ENCODE peak calls at places on chromosomes 4 and X, in six cellular contexts. One of them, this sample, is unnamed.
A peak's percentile ranks its signal among the peaks of the same experiment; 100 is the strongest.

GRCh38 chrX:34956915-34957314 is 14.3 kb downstream of the FAM47B start:
- DNase-seq in GM23338: no peak
- DNase-seq in HepG2: no peak
- DNase-seq in K562: no peak
- DNase-seq in SK-N-SH: no peak
- DNase-seq in HCT116: no peak
- DNase-seq in this sample: no peak

GRCh38 chr4:56799824-56800756 is 21.4 kb downstream of the SPINK2 start:
- DNase-seq in K562: peak; percentile 58
- DNase-seq in HCT116: peak; percentile 79
- DNase-seq in SK-N-SH: peak; percentile 82
- DNase-seq in GM23338: peak; percentile 91
- DNase-seq in HepG2: peak; percentile 61
- DNase-seq in this sample: peak; percentile 67

GRCh38 chrX:31225819-31226218 is 154.0 kb upstream of the FTHL17 start:
- DNase-seq in K562: no peak
- DNase-seq in SK-N-SH: no peak
- DNase-seq in GM23338: no peak
- DNase-seq in HCT116: no peak
- DNase-seq in HepG2: no peak
- DNase-seq in this sample: no peak

GRCh38 chr4:143381171-143382118 is 44.8 kb downstream of the GAB1 start:
- DNase-seq in SK-N-SH: peak; percentile 24
- DNase-seq in GM23338: peak; percentile 31
- DNase-seq in HCT116: no peak
- DNase-seq in K562: no peak
- DNase-seq in HepG2: no peak
- DNase-seq in this sample: no peak

GRCh38 chr4:141455651-141456050 is 180.7 kb upstream of the IL15 start:
- DNase-seq in SK-N-SH: no peak
- DNase-seq in K562: no peak
- DNase-seq in GM23338: no peak
- DNase-seq in HepG2: no peak
- DNase-seq in HCT116: no peak
- DNase-seq in this sample: no peak

GRCh38 chr4:47913858-47914218 is 545 bp downstream of the NFXL1 start:
- DNase-seq in HepG2: peak; percentile 13
- DNase-seq in GM23338: peak; percentile 71
- DNase-seq in SK-N-SH: no peak
- DNase-seq in HCT116: no peak
- DNase-seq in K562: no peak
- DNase-seq in this sample: no peak

GRCh38 chr4:147833741-147834140 is 101.9 kb downstream of the ARHGAP10 start:
- DNase-seq in GM23338: no peak
- DNase-seq in SK-N-SH: no peak
- DNase-seq in HepG2: no peak
- DNase-seq in K562: no peak
- DNase-seq in HCT116: no peak
- DNase-seq in this sample: no peak

GRCh38 chr4:113810906-113811305 is 49.4 kb upstream of the CAMK2D start:
- DNase-seq in GM23338: no peak
- DNase-seq in K562: no peak
- DNase-seq in SK-N-SH: no peak
- DNase-seq in HCT116: no peak
- DNase-seq in HepG2: no peak
- DNase-seq in this sample: no peak

GRCh38 chr4:10032625-10033024 is 11.3 kb upstream of the SLC2A9 start:
- DNase-seq in K562: no peak
- DNase-seq in SK-N-SH: no peak
- DNase-seq in HCT116: peak; percentile 13
- DNase-seq in GM23338: no peak
- DNase-seq in HepG2: peak; percentile 73
- DNase-seq in this sample: no peak

GRCh38 chrX:10519761-10520160 is 100.6 kb downstream of the MID1 start:
- DNase-seq in HepG2: no peak
- DNase-seq in K562: no peak
- DNase-seq in SK-N-SH: no peak
- DNase-seq in HCT116: no peak
- DNase-seq in GM23338: no peak
- DNase-seq in this sample: no peak

GRCh38 chrX:68420559-68420958 is 12.7 kb downstream of the OPHN1 start:
- DNase-seq in SK-N-SH: no peak
- DNase-seq in HCT116: no peak
- DNase-seq in HepG2: no peak
- DNase-seq in K562: no peak
- DNase-seq in GM23338: no peak
- DNase-seq in this sample: no peak

GRCh38 chr4:141011799-141012377 is 121.4 kb downstream of the RNF150 start:
- DNase-seq in SK-N-SH: no peak
- DNase-seq in HepG2: no peak
- DNase-seq in HCT116: no peak
- DNase-seq in GM23338: no peak
- DNase-seq in K562: no peak
- DNase-seq in this sample: no peak

GRCh38 chr4:83830138-83830537 is 294.2 kb downstream of the GPAT3 start:
- DNase-seq in GM23338: no peak
- DNase-seq in SK-N-SH: no peak
- DNase-seq in K562: no peak
- DNase-seq in HepG2: no peak
- DNase-seq in HCT116: no peak
- DNase-seq in this sample: no peak

GRCh38 chr4:95361696-95361965 is 187.1 kb downstream of the UNC5C start:
- DNase-seq in HepG2: no peak
- DNase-seq in HCT116: no peak
- DNase-seq in SK-N-SH: no peak
- DNase-seq in GM23338: no peak
- DNase-seq in K562: no peak
- DNase-seq in this sample: no peak

GRCh38 chrX:119292445-119292844 is 56.4 kb downstream of the PGRMC1 start:
- DNase-seq in HCT116: no peak
- DNase-seq in GM23338: peak; percentile 24
- DNase-seq in SK-N-SH: no peak
- DNase-seq in HepG2: no peak
- DNase-seq in K562: no peak
- DNase-seq in this sample: no peak

GRCh38 chr4:148211533-148211932 is 230.7 kb downstream of the NR3C2 start:
- DNase-seq in HepG2: no peak
- DNase-seq in HCT116: no peak
- DNase-seq in SK-N-SH: no peak
- DNase-seq in K562: no peak
- DNase-seq in GM23338: no peak
- DNase-seq in this sample: no peak

GRCh38 chrX:149829751-149830191 is 48.0 kb downstream of the MAGEA9 start:
- DNase-seq in HepG2: no peak
- DNase-seq in K562: no peak
- DNase-seq in HCT116: no peak
- DNase-seq in SK-N-SH: no peak
- DNase-seq in GM23338: peak; percentile 61
- DNase-seq in this sample: no peak

GRCh38 chr4:24160358-24160757 is 270.5 kb upstream of the PPARGC1A start:
- DNase-seq in HCT116: no peak
- DNase-seq in SK-N-SH: no peak
- DNase-seq in HepG2: no peak
- DNase-seq in GM23338: no peak
- DNase-seq in K562: no peak
- DNase-seq in this sample: no peak

GRCh38 chrX:29634516-29634915 is 580.8 kb upstream of the MAGEB2 start:
- DNase-seq in GM23338: no peak
- DNase-seq in HCT116: no peak
- DNase-seq in K562: no peak
- DNase-seq in HepG2: no peak
- DNase-seq in SK-N-SH: no peak
- DNase-seq in this sample: no peak

GRCh38 chr4:172962564-172963353 is 205.9 kb upstream of the GALNT7 start:
- DNase-seq in K562: no peak
- DNase-seq in SK-N-SH: no peak
- DNase-seq in HepG2: no peak
- DNase-seq in HCT116: no peak
- DNase-seq in GM23338: no peak
- DNase-seq in this sample: peak; percentile 15

GRCh38 chrX:154799554-154800348 is 5.5 kb downstream of the MPP1 start:
- DNase-seq in K562: no peak
- DNase-seq in GM23338: no peak
- DNase-seq in HepG2: peak; percentile 90
- DNase-seq in SK-N-SH: no peak
- DNase-seq in HCT116: no peak
- DNase-seq in this sample: no peak

GRCh38 chr4:2833671-2834000 is 10.0 kb upstream of the ADD1 start:
- DNase-seq in K562: no peak
- DNase-seq in GM23338: no peak
- DNase-seq in HCT116: no peak
- DNase-seq in HepG2: no peak
- DNase-seq in SK-N-SH: no peak
- DNase-seq in this sample: no peak

GRCh38 chrX:134542485-134542884 is 82.5 kb downstream of the HPRT1 start:
- DNase-seq in SK-N-SH: no peak
- DNase-seq in GM23338: peak; percentile 46
- DNase-seq in K562: no peak
- DNase-seq in HepG2: no peak
- DNase-seq in HCT116: no peak
- DNase-seq in this sample: no peak

GRCh38 chrX:115579327-115579726 is 18.4 kb downstream of the PLS3 start:
- DNase-seq in K562: no peak
- DNase-seq in GM23338: no peak
- DNase-seq in SK-N-SH: no peak
- DNase-seq in HCT116: no peak
- DNase-seq in HepG2: no peak
- DNase-seq in this sample: no peak

GRCh38 chrX:39821011-39821708 is 276.6 kb downstream of the BCOR start:
- DNase-seq in GM23338: peak; percentile 53
- DNase-seq in SK-N-SH: peak; percentile 86
- DNase-seq in HCT116: no peak
- DNase-seq in HepG2: no peak
- DNase-seq in K562: no peak
- DNase-seq in this sample: no peak

GRCh38 chr4:180542445-180543100 is 1700.6 kb upstream of the TENM3 start:
- DNase-seq in HCT116: peak; percentile 3
- DNase-seq in K562: no peak
- DNase-seq in GM23338: no peak
- DNase-seq in HepG2: no peak
- DNase-seq in SK-N-SH: no peak
- DNase-seq in this sample: no peak

GRCh38 chrX:124300412-124300811 is 32.0 kb upstream of the TEX13D start:
- DNase-seq in HepG2: no peak
- DNase-seq in GM23338: no peak
- DNase-seq in HCT116: no peak
- DNase-seq in K562: no peak
- DNase-seq in SK-N-SH: no peak
- DNase-seq in this sample: no peak

GRCh38 chrX:283115-283845 is 2.1 kb downstream of the PLCXD1 start:
- DNase-seq in K562: peak; percentile 77
- DNase-seq in HCT116: peak; percentile 60
- DNase-seq in HepG2: no peak
- DNase-seq in GM23338: peak; percentile 98
- DNase-seq in SK-N-SH: peak; percentile 95
- DNase-seq in this sample: no peak

GRCh38 chr4:177728361-177729152 is 286.3 kb upstream of the AGA start:
- DNase-seq in GM23338: peak; percentile 2
- DNase-seq in SK-N-SH: no peak
- DNase-seq in K562: no peak
- DNase-seq in HepG2: peak; percentile 2
- DNase-seq in HCT116: peak; percentile 89
- DNase-seq in this sample: no peak

GRCh38 chr4:68906238-68907137 is 45.1 kb downstream of the UGT2A3 start:
- DNase-seq in SK-N-SH: no peak
- DNase-seq in GM23338: peak; percentile 84
- DNase-seq in K562: no peak
- DNase-seq in HCT116: no peak
- DNase-seq in HepG2: no peak
- DNase-seq in this sample: no peak

DNA sequence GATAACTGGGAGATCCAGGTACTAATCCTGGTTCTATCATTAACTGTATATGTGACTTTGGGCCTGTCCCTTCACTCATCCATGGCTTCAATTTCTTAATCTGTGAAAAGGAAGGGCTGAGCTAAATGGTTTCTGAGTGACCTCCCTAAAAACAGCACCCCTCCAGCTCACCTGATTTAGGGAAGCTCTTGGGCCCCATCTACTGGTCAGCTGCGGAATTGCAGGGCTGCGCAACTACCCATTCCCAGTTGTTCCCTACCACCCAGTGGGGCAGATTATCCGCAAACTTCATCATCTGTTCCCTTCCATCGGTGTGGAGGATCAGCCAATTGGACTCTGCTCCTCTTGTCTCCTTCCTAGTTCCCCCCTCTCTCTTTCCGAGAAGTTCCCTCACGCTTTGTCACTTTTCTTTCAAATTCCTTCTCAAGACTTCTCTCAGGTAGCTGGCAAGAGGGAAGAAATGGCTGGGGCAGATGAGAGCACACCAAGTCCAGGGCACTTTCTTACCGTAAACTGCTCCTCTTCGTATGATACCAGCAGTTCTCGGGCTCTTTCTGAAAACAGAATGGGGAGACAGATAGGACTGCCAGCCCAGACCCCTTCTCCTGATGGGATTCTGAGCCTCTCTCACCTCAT is 5.8 kb downstream of the LAS1L start:
- DNase-seq in SK-N-SH: peak; percentile 74
- DNase-seq in HepG2: no peak
- DNase-seq in GM23338: peak; percentile 64
- DNase-seq in HCT116: no peak
- DNase-seq in K562: peak; percentile 71
- DNase-seq in this sample: peak; percentile 56
- TF ChIP-seq REST in SK-N-SH: no peak
- TF ChIP-seq REST in HepG2: no peak
- TF ChIP-seq REST in GM23338: no peak
- TF ChIP-seq REST in HCT116: no peak
- TF ChIP-seq REST in K562: no peak
- TF ChIP-seq REST in this sample: no peak

GRCh38 chrX:41200785-41201184 is 115.5 kb downstream of the USP9X start:
- DNase-seq in HCT116: no peak
- DNase-seq in GM23338: no peak
- DNase-seq in HepG2: no peak
- DNase-seq in SK-N-SH: no peak
- DNase-seq in K562: no peak
- DNase-seq in this sample: no peak
- H3K36me3 ChIP-seq in HCT116: peaks cover 3% of the 10 kb centered on the region
- H3K36me3 ChIP-seq in GM23338: peaks cover 68% of the 10 kb centered on the region
- H3K36me3 ChIP-seq in HepG2: no peaks in the 10 kb centered on the region
- H3K36me3 ChIP-seq in SK-N-SH: peaks cover 88% of the 10 kb centered on the region
- H3K36me3 ChIP-seq in K562: peaks cover 66% of the 10 kb centered on the region
- H3K36me3 ChIP-seq in this sample: peaks cover 5% of the 10 kb centered on the region

GRCh38 chr4:186725422-186726149 is 1.9 kb upstream of the FAT1 start:
- DNase-seq in K562: peak; percentile 59
- DNase-seq in HCT116: peak; percentile 64
- DNase-seq in SK-N-SH: peak; percentile 76
- DNase-seq in GM23338: peak; percentile 80
- DNase-seq in HepG2: peak; percentile 68
- DNase-seq in this sample: peak; percentile 39
- TF ChIP-seq POLR2AphosphoS5 in K562: no peak
- TF ChIP-seq POLR2AphosphoS5 in HCT116: peak; percentile 58
- TF ChIP-seq POLR2AphosphoS5 in SK-N-SH: no peak
- TF ChIP-seq POLR2AphosphoS5 in GM23338: no peak
- TF ChIP-seq POLR2AphosphoS5 in HepG2: no peak
- TF ChIP-seq POLR2AphosphoS5 in this sample: peak; percentile 29

DNA sequence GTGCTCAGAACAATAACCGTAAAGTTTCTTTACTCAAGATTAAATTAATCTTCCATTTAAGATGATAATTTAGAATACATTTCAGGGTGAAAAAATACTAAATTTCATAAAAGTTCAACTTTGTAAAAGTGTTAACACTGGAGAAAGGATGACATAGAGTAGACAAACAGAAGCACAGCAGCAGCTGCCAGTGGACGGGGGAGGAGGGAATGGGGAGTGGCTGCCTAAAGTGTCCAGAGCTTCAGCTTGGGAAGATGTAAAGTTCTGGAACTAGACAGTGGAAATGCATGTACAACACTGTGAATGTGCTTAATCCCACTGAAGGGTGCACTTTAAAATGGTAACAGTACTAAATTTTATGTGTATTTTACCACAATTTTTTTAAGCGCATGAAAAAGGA is 39.9 kb downstream of the RELL1 start:
- DNase-seq in HepG2: no peak
- DNase-seq in K562: no peak
- DNase-seq in SK-N-SH: no peak
- DNase-seq in GM23338: no peak
- DNase-seq in HCT116: no peak
- DNase-seq in this sample: no peak
- TF ChIP-seq REST in HepG2: no peak
- TF ChIP-seq REST in K562: no peak
- TF ChIP-seq REST in SK-N-SH: no peak
- TF ChIP-seq REST in GM23338: no peak
- TF ChIP-seq REST in HCT116: no peak
- TF ChIP-seq REST in this sample: no peak

This sample was measured in Panc1.